ENCODE peak calls at places on chromosomes 13 and 19, in six cellular contexts. I is SHP77 treated with DMSO at 0.1 percent for 48 hours, G is HL-60, V is colonic mucosa, L is T-helper 9 cell, F is AG20443. O is an unnamed sample.

GRCh38 chr13:40798380-40798779 is 9.0 kb downstream of the SLC25A15 start:
- DNase-seq in I (no peak), G (no peak), V (no peak), L (no peak), F (no peak), O (no peak)

GRCh38 chr19:34366670-34367423 is 1.9 kb downstream of the GPI start:
- DNase-seq in I (no peak), G (no peak), V (peak), L (no peak), F (peak), O (no peak)

GRCh38 chr13:78595458-78595818 is 7.9 kb downstream of the POU4F1 start:
- DNase-seq in I (no peak), G (no peak), V (no peak), L (no peak), F (no peak), O (no peak)

GRCh38 chr13:24459234-24459633 is 53.3 kb downstream of the PARP4 start:
- DNase-seq in I (no peak), G (no peak), V (no peak), L (no peak), F (peak), O (no peak)

GRCh38 chr19:55352040-55352439 is 2.5 kb downstream of the COX6B2 start:
- DNase-seq in I (no peak), G (no peak), V (no peak), L (no peak), F (no peak), O (no peak)

GRCh38 chr13:38473305-38473704 is 123.7 kb downstream of the UFM1 start:
- DNase-seq in I (no peak), G (no peak), V (no peak), L (no peak), F (no peak), O (no peak)

GRCh38 chr19:54661846-54662489 is 817 bp upstream of the LILRB4 start:
- DNase-seq in I (no peak), G (no peak), V (no peak), L (no peak), F (no peak), O (no peak)

GRCh38 chr19:5078666-5079409 is 109.9 kb downstream of the KDM4B start:
- DNase-seq in I (no peak), G (no peak), V (no peak), L (no peak), F (no peak), O (no peak)

GRCh38 chr13:96650301-96650886 is 343.9 kb downstream of the OXGR1 start:
- DNase-seq in I (no peak), G (no peak), V (no peak), L (no peak), F (no peak), O (no peak)

GRCh38 chr19:16327501-16327900 is 2.9 kb downstream of the KLF2 start:
- DNase-seq in I (no peak), G (no peak), V (no peak), L (no peak), F (no peak), O (no peak)

O was measured in activated gamma-delta T cell treated with Interleukin-2 at 50 U/mL for 16 hours.